ENCODE peak calls at places on chromosomes 5 and 9, in nine cellular contexts. One of them, this sample, is unnamed.

GRCh38 chr5:107074991-107075390 is 595.7 kb downstream of the EFNA5 start:
- DNase-seq in HCT116: no peak
- DNase-seq in neuronal stem cell: no peak
- DNase-seq in NCI-H774: no peak
- DNase-seq in activated effector memory CD4-positive, alpha-beta T cell treated with anti-CD3 and anti-CD28 coated beads, Interleukin-2, amount 50 U/mL, for 16 hours: no peak
- DNase-seq in hypothalamus: no peak
- DNase-seq in cardiac fibroblast: no peak
- DNase-seq in GM13977: no peak
- DNase-seq in COR-L47: no peak
- DNase-seq in this sample: no peak

GRCh38 chr5:159132429-159133040 is 32.8 kb upstream of the EBF1 start:
- DNase-seq in activated effector memory CD4-positive, alpha-beta T cell treated with anti-CD3 and anti-CD28 coated beads, Interleukin-2, amount 50 U/mL, for 16 hours: no peak
- DNase-seq in GM13977: no peak
- DNase-seq in HCT116: no peak
- DNase-seq in NCI-H774: no peak
- DNase-seq in hypothalamus: no peak
- DNase-seq in cardiac fibroblast: no peak
- DNase-seq in neuronal stem cell: no peak
- DNase-seq in COR-L47: no peak
- DNase-seq in this sample: no peak

GRCh38 chr5:142587354-142587965 is 98.4 kb downstream of the FGF1 start:
- DNase-seq in NCI-H774: no peak
- DNase-seq in COR-L47: peak
- DNase-seq in neuronal stem cell: peak
- DNase-seq in cardiac fibroblast: peak
- DNase-seq in hypothalamus: no peak
- DNase-seq in GM13977: no peak
- DNase-seq in activated effector memory CD4-positive, alpha-beta T cell treated with anti-CD3 and anti-CD28 coated beads, Interleukin-2, amount 50 U/mL, for 16 hours: no peak
- DNase-seq in HCT116: peak
- DNase-seq in this sample: no peak

GRCh38 chr5:142780871-142781270 is 10.7 kb downstream of the ARHGAP26 start:
- DNase-seq in activated effector memory CD4-positive, alpha-beta T cell treated with anti-CD3 and anti-CD28 coated beads, Interleukin-2, amount 50 U/mL, for 16 hours: no peak
- DNase-seq in cardiac fibroblast: no peak
- DNase-seq in hypothalamus: no peak
- DNase-seq in neuronal stem cell: no peak
- DNase-seq in HCT116: no peak
- DNase-seq in GM13977: no peak
- DNase-seq in COR-L47: no peak
- DNase-seq in NCI-H774: no peak
- DNase-seq in this sample: no peak

GRCh38 chr5:141910271-141910673 is 13.4 kb upstream of the DELE1 start:
- DNase-seq in cardiac fibroblast: no peak
- DNase-seq in COR-L47: no peak
- DNase-seq in NCI-H774: no peak
- DNase-seq in HCT116: no peak
- DNase-seq in GM13977: no peak
- DNase-seq in neuronal stem cell: no peak
- DNase-seq in hypothalamus: no peak
- DNase-seq in activated effector memory CD4-positive, alpha-beta T cell treated with anti-CD3 and anti-CD28 coated beads, Interleukin-2, amount 50 U/mL, for 16 hours: no peak
- DNase-seq in this sample: peak

GRCh38 chr9:125835655-125836054 is 88.5 kb downstream of the PBX3 start:
- DNase-seq in GM13977: no peak
- DNase-seq in cardiac fibroblast: no peak
- DNase-seq in activated effector memory CD4-positive, alpha-beta T cell treated with anti-CD3 and anti-CD28 coated beads, Interleukin-2, amount 50 U/mL, for 16 hours: no peak
- DNase-seq in hypothalamus: no peak
- DNase-seq in NCI-H774: no peak
- DNase-seq in HCT116: no peak
- DNase-seq in neuronal stem cell: no peak
- DNase-seq in COR-L47: no peak
- DNase-seq in this sample: no peak

GRCh38 chr5:56669534-56670483 is 145.5 kb upstream of the MAP3K1 start:
- DNase-seq in activated effector memory CD4-positive, alpha-beta T cell treated with anti-CD3 and anti-CD28 coated beads, Interleukin-2, amount 50 U/mL, for 16 hours: peak
- DNase-seq in GM13977: peak
- DNase-seq in cardiac fibroblast: peak
- DNase-seq in NCI-H774: peak
- DNase-seq in HCT116: no peak
- DNase-seq in hypothalamus: no peak
- DNase-seq in COR-L47: peak
- DNase-seq in neuronal stem cell: no peak
- DNase-seq in this sample: peak

GRCh38 chr9:124345063-124345462 is 70.2 kb downstream of the PSMB7 start:
- DNase-seq in activated effector memory CD4-positive, alpha-beta T cell treated with anti-CD3 and anti-CD28 coated beads, Interleukin-2, amount 50 U/mL, for 16 hours: no peak
- DNase-seq in GM13977: no peak
- DNase-seq in HCT116: no peak
- DNase-seq in cardiac fibroblast: no peak
- DNase-seq in COR-L47: no peak
- DNase-seq in neuronal stem cell: no peak
- DNase-seq in NCI-H774: no peak
- DNase-seq in hypothalamus: no peak
- DNase-seq in this sample: no peak

GRCh38 chr5:116652196-116652729 is 77.6 kb upstream of the SEMA6A start:
- DNase-seq in GM13977: peak
- DNase-seq in hypothalamus: peak
- DNase-seq in activated effector memory CD4-positive, alpha-beta T cell treated with anti-CD3 and anti-CD28 coated beads, Interleukin-2, amount 50 U/mL, for 16 hours: no peak
- DNase-seq in NCI-H774: no peak
- DNase-seq in HCT116: peak
- DNase-seq in COR-L47: no peak
- DNase-seq in cardiac fibroblast: peak
- DNase-seq in neuronal stem cell: peak
- DNase-seq in this sample: peak

GRCh38 chr5:27855491-27855890 is 817.1 kb upstream of the CDH9 start:
- DNase-seq in neuronal stem cell: no peak
- DNase-seq in cardiac fibroblast: no peak
- DNase-seq in activated effector memory CD4-positive, alpha-beta T cell treated with anti-CD3 and anti-CD28 coated beads, Interleukin-2, amount 50 U/mL, for 16 hours: no peak
- DNase-seq in COR-L47: no peak
- DNase-seq in HCT116: no peak
- DNase-seq in hypothalamus: no peak
- DNase-seq in NCI-H774: no peak
- DNase-seq in GM13977: no peak
- DNase-seq in this sample: no peak

GRCh38 chr5:39633057-39633456 is 208.3 kb upstream of the DAB2 start:
- DNase-seq in hypothalamus: no peak
- DNase-seq in HCT116: no peak
- DNase-seq in neuronal stem cell: no peak
- DNase-seq in GM13977: no peak
- DNase-seq in cardiac fibroblast: no peak
- DNase-seq in NCI-H774: no peak
- DNase-seq in activated effector memory CD4-positive, alpha-beta T cell treated with anti-CD3 and anti-CD28 coated beads, Interleukin-2, amount 50 U/mL, for 16 hours: no peak
- DNase-seq in COR-L47: no peak
- DNase-seq in this sample: no peak

GRCh38 chr5:139633295-139634027 is 14.7 kb upstream of the CXXC5 start:
- DNase-seq in NCI-H774: peak
- DNase-seq in neuronal stem cell: peak
- DNase-seq in hypothalamus: peak
- DNase-seq in HCT116: no peak
- DNase-seq in COR-L47: peak
- DNase-seq in cardiac fibroblast: peak
- DNase-seq in activated effector memory CD4-positive, alpha-beta T cell treated with anti-CD3 and anti-CD28 coated beads, Interleukin-2, amount 50 U/mL, for 16 hours: peak
- DNase-seq in GM13977: peak
- DNase-seq in this sample: no peak

GRCh38 chr9:78973906-78974305 is 597.9 kb upstream of the TLE4 start:
- DNase-seq in NCI-H774: no peak
- DNase-seq in COR-L47: peak
- DNase-seq in hypothalamus: no peak
- DNase-seq in neuronal stem cell: no peak
- DNase-seq in activated effector memory CD4-positive, alpha-beta T cell treated with anti-CD3 and anti-CD28 coated beads, Interleukin-2, amount 50 U/mL, for 16 hours: no peak
- DNase-seq in GM13977: no peak
- DNase-seq in HCT116: no peak
- DNase-seq in cardiac fibroblast: peak
- DNase-seq in this sample: no peak

GRCh38 chr9:114273461-114273881 is 49.4 kb upstream of the ORM1 start:
- DNase-seq in COR-L47: no peak
- DNase-seq in activated effector memory CD4-positive, alpha-beta T cell treated with anti-CD3 and anti-CD28 coated beads, Interleukin-2, amount 50 U/mL, for 16 hours: peak
- DNase-seq in neuronal stem cell: no peak
- DNase-seq in GM13977: no peak
- DNase-seq in cardiac fibroblast: no peak
- DNase-seq in HCT116: no peak
- DNase-seq in NCI-H774: no peak
- DNase-seq in hypothalamus: no peak
- DNase-seq in this sample: peak

GRCh38 chr5:163718256-163718655 is 212.8 kb downstream of the MAT2B start:
- DNase-seq in GM13977: no peak
- DNase-seq in HCT116: no peak
- DNase-seq in hypothalamus: no peak
- DNase-seq in cardiac fibroblast: no peak
- DNase-seq in neuronal stem cell: no peak
- DNase-seq in COR-L47: no peak
- DNase-seq in NCI-H774: no peak
- DNase-seq in activated effector memory CD4-positive, alpha-beta T cell treated with anti-CD3 and anti-CD28 coated beads, Interleukin-2, amount 50 U/mL, for 16 hours: no peak
- DNase-seq in this sample: no peak

GRCh38 chr5:68848086-68848485 is 245.7 kb upstream of the SLC30A5 start:
- DNase-seq in neuronal stem cell: no peak
- DNase-seq in hypothalamus: no peak
- DNase-seq in GM13977: no peak
- DNase-seq in NCI-H774: no peak
- DNase-seq in cardiac fibroblast: peak
- DNase-seq in activated effector memory CD4-positive, alpha-beta T cell treated with anti-CD3 and anti-CD28 coated beads, Interleukin-2, amount 50 U/mL, for 16 hours: no peak
- DNase-seq in HCT116: no peak
- DNase-seq in COR-L47: no peak
- DNase-seq in this sample: no peak

GRCh38 chr9:131567910-131568309 is 22.6 kb downstream of the PRRT1B start:
- DNase-seq in neuronal stem cell: no peak
- DNase-seq in NCI-H774: no peak
- DNase-seq in HCT116: no peak
- DNase-seq in hypothalamus: no peak
- DNase-seq in COR-L47: no peak
- DNase-seq in activated effector memory CD4-positive, alpha-beta T cell treated with anti-CD3 and anti-CD28 coated beads, Interleukin-2, amount 50 U/mL, for 16 hours: no peak
- DNase-seq in GM13977: no peak
- DNase-seq in cardiac fibroblast: no peak
- DNase-seq in this sample: no peak

GRCh38 chr9:136238342-136238732 is 7.3 kb downstream of the QSOX2 start:
- DNase-seq in HCT116: no peak
- DNase-seq in NCI-H774: no peak
- DNase-seq in cardiac fibroblast: no peak
- DNase-seq in COR-L47: no peak
- DNase-seq in hypothalamus: no peak
- DNase-seq in neuronal stem cell: no peak
- DNase-seq in GM13977: no peak
- DNase-seq in activated effector memory CD4-positive, alpha-beta T cell treated with anti-CD3 and anti-CD28 coated beads, Interleukin-2, amount 50 U/mL, for 16 hours: no peak
- DNase-seq in this sample: no peak

This sample was measured in breast epithelium.